ENCODE peak calls at places on chromosomes 2 and 18, in six cellular contexts. One of them, this sample, is unnamed. For H3K4me1, the result is how much of the 10 kb centered on the place peaks cover.

GRCh38 chr2:673615-674318 is 3.4 kb downstream of the TMEM18 start:
- DNase-seq in tibial nerve: no peak
- DNase-seq in CD8-positive, alpha-beta memory T cell: no peak
- DNase-seq in body of pancreas: no peak
- DNase-seq in thoracic aorta: no peak
- DNase-seq in lower lobe of right lung: no peak
- DNase-seq in this sample: no peak

GRCh38 chr2:60359569-60359968 is 193.9 kb downstream of the BCL11A start:
- DNase-seq in tibial nerve: no peak
- DNase-seq in CD8-positive, alpha-beta memory T cell: no peak
- DNase-seq in body of pancreas: no peak
- DNase-seq in thoracic aorta: no peak
- DNase-seq in lower lobe of right lung: no peak
- DNase-seq in this sample: no peak

GRCh38 chr2:162925595-162925994 is 87.0 kb upstream of the KCNH7 start:
- DNase-seq in tibial nerve: no peak
- DNase-seq in CD8-positive, alpha-beta memory T cell: no peak
- DNase-seq in body of pancreas: no peak
- DNase-seq in thoracic aorta: no peak
- DNase-seq in lower lobe of right lung: no peak
- DNase-seq in this sample: no peak

GRCh38 chr2:175557810-175558377 is 376.4 kb upstream of the ATP5MC3 start:
- DNase-seq in tibial nerve: no peak
- DNase-seq in CD8-positive, alpha-beta memory T cell: no peak
- DNase-seq in body of pancreas: no peak
- DNase-seq in thoracic aorta: no peak
- DNase-seq in lower lobe of right lung: no peak
- DNase-seq in this sample: no peak

GRCh38 chr2:1143129-1143528 is 192.5 kb downstream of the SNTG2 start:
- DNase-seq in tibial nerve: no peak
- DNase-seq in CD8-positive, alpha-beta memory T cell: no peak
- DNase-seq in body of pancreas: no peak
- DNase-seq in thoracic aorta: no peak
- DNase-seq in lower lobe of right lung: no peak
- DNase-seq in this sample: no peak

GRCh38 chr2:44769349-44770005 is 172.0 kb upstream of the SIX3 start:
- DNase-seq in tibial nerve: no peak
- DNase-seq in CD8-positive, alpha-beta memory T cell: no peak
- DNase-seq in body of pancreas: no peak
- DNase-seq in thoracic aorta: no peak
- DNase-seq in lower lobe of right lung: no peak
- DNase-seq in this sample: no peak

GRCh38 chr2:148108377-148108776 is 87.5 kb downstream of the MBD5 start:
- DNase-seq in tibial nerve: no peak
- DNase-seq in CD8-positive, alpha-beta memory T cell: no peak
- DNase-seq in body of pancreas: no peak
- DNase-seq in thoracic aorta: no peak
- DNase-seq in lower lobe of right lung: no peak
- DNase-seq in this sample: no peak

GRCh38 chr2:235378944-235379343 is 114.9 kb upstream of the AGAP1 start:
- DNase-seq in tibial nerve: no peak
- DNase-seq in CD8-positive, alpha-beta memory T cell: no peak
- DNase-seq in body of pancreas: no peak
- DNase-seq in thoracic aorta: no peak
- DNase-seq in lower lobe of right lung: no peak
- DNase-seq in this sample: no peak

GRCh38 chr18:67778016-67778415 is 261.5 kb upstream of the DSEL start:
- DNase-seq in tibial nerve: no peak
- DNase-seq in CD8-positive, alpha-beta memory T cell: no peak
- DNase-seq in body of pancreas: no peak
- DNase-seq in thoracic aorta: no peak
- DNase-seq in lower lobe of right lung: no peak
- DNase-seq in this sample: no peak

GRCh38 chr18:62399781-62400308 is 74.7 kb downstream of the TNFRSF11A start:
- DNase-seq in tibial nerve: no peak
- DNase-seq in CD8-positive, alpha-beta memory T cell: no peak
- DNase-seq in body of pancreas: no peak
- DNase-seq in thoracic aorta: no peak
- DNase-seq in lower lobe of right lung: no peak
- DNase-seq in this sample: no peak

GRCh38 chr2:230356084-230356483 is 29.1 kb downstream of the SP140L start:
- DNase-seq in tibial nerve: no peak
- DNase-seq in CD8-positive, alpha-beta memory T cell: no peak
- DNase-seq in body of pancreas: no peak
- DNase-seq in thoracic aorta: no peak
- DNase-seq in lower lobe of right lung: no peak
- DNase-seq in this sample: no peak

GRCh38 chr18:77063256-77063655 is 69.3 kb downstream of the MBP start:
- DNase-seq in tibial nerve: no peak
- DNase-seq in CD8-positive, alpha-beta memory T cell: peak
- DNase-seq in body of pancreas: no peak
- DNase-seq in thoracic aorta: no peak
- DNase-seq in lower lobe of right lung: peak
- DNase-seq in this sample: no peak

GRCh38 chr2:69811591-69811990 is 17.9 kb upstream of the GMCL1 start:
- DNase-seq in tibial nerve: peak
- DNase-seq in CD8-positive, alpha-beta memory T cell: no peak
- DNase-seq in body of pancreas: no peak
- DNase-seq in thoracic aorta: no peak
- DNase-seq in lower lobe of right lung: no peak
- DNase-seq in this sample: no peak

GRCh38 chr2:239465017-239466001 is 64.5 kb upstream of the HDAC4 start:
- DNase-seq in tibial nerve: peak
- DNase-seq in CD8-positive, alpha-beta memory T cell: no peak
- DNase-seq in body of pancreas: peak
- DNase-seq in thoracic aorta: peak
- DNase-seq in lower lobe of right lung: peak
- DNase-seq in this sample: no peak

GRCh38 chr18:13392029-13392750 is 173.6 kb downstream of the LDLRAD4 start:
- DNase-seq in tibial nerve: no peak
- DNase-seq in CD8-positive, alpha-beta memory T cell: no peak
- DNase-seq in body of pancreas: no peak
- DNase-seq in thoracic aorta: no peak
- DNase-seq in lower lobe of right lung: no peak
- DNase-seq in this sample: no peak

GRCh38 chr2:229715895-229716507 is 1.6 kb upstream of the DNER start:
- DNase-seq in tibial nerve: no peak
- DNase-seq in CD8-positive, alpha-beta memory T cell: no peak
- DNase-seq in body of pancreas: peak
- DNase-seq in thoracic aorta: no peak
- DNase-seq in lower lobe of right lung: no peak
- DNase-seq in this sample: peak

GRCh38 chr2:3142210-3142609 is 235.4 kb downstream of the EIPR1 start:
- DNase-seq in tibial nerve: no peak
- DNase-seq in CD8-positive, alpha-beta memory T cell: no peak
- DNase-seq in body of pancreas: no peak
- DNase-seq in thoracic aorta: no peak
- DNase-seq in lower lobe of right lung: no peak
- DNase-seq in this sample: no peak

GRCh38 chr2:191862371-191862770 is 15.5 kb upstream of the CAVIN2 start:
- DNase-seq in tibial nerve: no peak
- DNase-seq in CD8-positive, alpha-beta memory T cell: no peak
- DNase-seq in body of pancreas: no peak
- DNase-seq in thoracic aorta: no peak
- DNase-seq in lower lobe of right lung: no peak
- DNase-seq in this sample: no peak
- H3K4me1 ChIP-seq in tibial nerve: under half
- H3K4me1 ChIP-seq in CD8-positive, alpha-beta memory T cell: under half
- H3K4me1 ChIP-seq in body of pancreas: under half
- H3K4me1 ChIP-seq in thoracic aorta: under half
- H3K4me1 ChIP-seq in lower lobe of right lung: under half
- H3K4me1 ChIP-seq in this sample: under half

GRCh38 chr2:241302083-241302482 is 13.4 kb downstream of the HDLBP start:
- DNase-seq in tibial nerve: no peak
- DNase-seq in CD8-positive, alpha-beta memory T cell: no peak
- DNase-seq in body of pancreas: no peak
- DNase-seq in thoracic aorta: no peak
- DNase-seq in lower lobe of right lung: no peak
- DNase-seq in this sample: no peak
- H3K4me1 ChIP-seq in tibial nerve: under half
- H3K4me1 ChIP-seq in CD8-positive, alpha-beta memory T cell: under half
- H3K4me1 ChIP-seq in body of pancreas: under half
- H3K4me1 ChIP-seq in thoracic aorta: under half
- H3K4me1 ChIP-seq in lower lobe of right lung: under half
- H3K4me1 ChIP-seq in this sample: under half

GRCh38 chr18:2968559-2968958 is 44.4 kb downstream of the LPIN2 start:
- DNase-seq in tibial nerve: no peak
- DNase-seq in CD8-positive, alpha-beta memory T cell: no peak
- DNase-seq in body of pancreas: no peak
- DNase-seq in thoracic aorta: no peak
- DNase-seq in lower lobe of right lung: peak
- DNase-seq in this sample: no peak

GRCh38 chr18:2967357-2967756 is 45.6 kb downstream of the LPIN2 start:
- DNase-seq in tibial nerve: no peak
- DNase-seq in CD8-positive, alpha-beta memory T cell: no peak
- DNase-seq in body of pancreas: no peak
- DNase-seq in thoracic aorta: no peak
- DNase-seq in lower lobe of right lung: no peak
- DNase-seq in this sample: no peak

GRCh38 chr18:2965797-2966196 is 47.1 kb downstream of the LPIN2 start:
- DNase-seq in tibial nerve: no peak
- DNase-seq in CD8-positive, alpha-beta memory T cell: no peak
- DNase-seq in body of pancreas: no peak
- DNase-seq in thoracic aorta: no peak
- DNase-seq in lower lobe of right lung: no peak
- DNase-seq in this sample: no peak

GRCh38 chr18:2969695-2970094 is 43.2 kb downstream of the LPIN2 start:
- DNase-seq in tibial nerve: no peak
- DNase-seq in CD8-positive, alpha-beta memory T cell: no peak
- DNase-seq in body of pancreas: no peak
- DNase-seq in thoracic aorta: no peak
- DNase-seq in lower lobe of right lung: no peak
- DNase-seq in this sample: no peak

GRCh38 chr18:2967820-2968219 is 45.1 kb downstream of the LPIN2 start:
- DNase-seq in tibial nerve: no peak
- DNase-seq in CD8-positive, alpha-beta memory T cell: no peak
- DNase-seq in body of pancreas: no peak
- DNase-seq in thoracic aorta: no peak
- DNase-seq in lower lobe of right lung: no peak
- DNase-seq in this sample: no peak
- H3K4me1 ChIP-seq in tibial nerve: under half
- H3K4me1 ChIP-seq in CD8-positive, alpha-beta memory T cell: half or more
- H3K4me1 ChIP-seq in body of pancreas: under half
- H3K4me1 ChIP-seq in thoracic aorta: under half
- H3K4me1 ChIP-seq in lower lobe of right lung: half or more
- H3K4me1 ChIP-seq in this sample: under half

DNA sequence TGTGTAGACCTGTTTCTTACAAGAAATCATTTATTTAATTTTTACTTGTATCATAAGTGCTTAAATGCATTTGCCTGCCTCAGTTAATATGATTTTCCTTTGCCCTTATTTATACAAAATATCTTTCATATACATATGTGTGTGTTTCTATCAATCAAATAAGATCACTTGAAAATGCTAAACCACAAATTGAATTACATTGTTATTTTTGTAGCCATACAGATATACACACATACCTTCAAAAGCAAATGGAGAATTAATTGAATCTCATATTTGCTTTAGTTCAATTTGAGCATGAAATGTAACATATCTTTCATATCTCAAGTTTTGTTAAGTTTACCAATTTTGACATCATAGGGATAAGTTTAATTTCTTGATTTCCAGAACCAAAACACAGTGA is 755.8 kb upstream of the PIK3C3 start:
- DNase-seq in tibial nerve: no peak
- DNase-seq in CD8-positive, alpha-beta memory T cell: no peak
- DNase-seq in body of pancreas: no peak
- DNase-seq in thoracic aorta: no peak
- DNase-seq in lower lobe of right lung: no peak
- DNase-seq in this sample: no peak
- H3K4me1 ChIP-seq in tibial nerve: under half
- H3K4me1 ChIP-seq in CD8-positive, alpha-beta memory T cell: under half
- H3K4me1 ChIP-seq in body of pancreas: under half
- H3K4me1 ChIP-seq in thoracic aorta: under half
- H3K4me1 ChIP-seq in lower lobe of right lung: under half
- H3K4me1 ChIP-seq in this sample: under half

GRCh38 chr2:30500699-30501098 is 53.7 kb downstream of the LCLAT1 start:
- DNase-seq in tibial nerve: no peak
- DNase-seq in CD8-positive, alpha-beta memory T cell: no peak
- DNase-seq in body of pancreas: no peak
- DNase-seq in thoracic aorta: no peak
- DNase-seq in lower lobe of right lung: no peak
- DNase-seq in this sample: no peak
- H3K4me1 ChIP-seq in tibial nerve: under half
- H3K4me1 ChIP-seq in CD8-positive, alpha-beta memory T cell: under half
- H3K4me1 ChIP-seq in body of pancreas: under half
- H3K4me1 ChIP-seq in thoracic aorta: under half
- H3K4me1 ChIP-seq in lower lobe of right lung: under half
- H3K4me1 ChIP-seq in this sample: under half

GRCh38 chr2:171807831-171808393 is 86.1 kb downstream of the SLC25A12 start:
- DNase-seq in tibial nerve: peak
- DNase-seq in CD8-positive, alpha-beta memory T cell: no peak
- DNase-seq in body of pancreas: no peak
- DNase-seq in thoracic aorta: no peak
- DNase-seq in lower lobe of right lung: no peak
- DNase-seq in this sample: no peak

GRCh38 chr2:171813729-171814128 is 80.3 kb downstream of the SLC25A12 start:
- DNase-seq in tibial nerve: no peak
- DNase-seq in CD8-positive, alpha-beta memory T cell: no peak
- DNase-seq in body of pancreas: no peak
- DNase-seq in thoracic aorta: no peak
- DNase-seq in lower lobe of right lung: no peak
- DNase-seq in this sample: no peak

GRCh38 chr2:171811229-171811628 is 82.8 kb downstream of the SLC25A12 start:
- DNase-seq in tibial nerve: no peak
- DNase-seq in CD8-positive, alpha-beta memory T cell: no peak
- DNase-seq in body of pancreas: no peak
- DNase-seq in thoracic aorta: no peak
- DNase-seq in lower lobe of right lung: no peak
- DNase-seq in this sample: no peak

GRCh38 chr2:171813126-171813525 is 80.9 kb downstream of the SLC25A12 start:
- DNase-seq in tibial nerve: no peak
- DNase-seq in CD8-positive, alpha-beta memory T cell: no peak
- DNase-seq in body of pancreas: no peak
- DNase-seq in thoracic aorta: no peak
- DNase-seq in lower lobe of right lung: no peak
- DNase-seq in this sample: no peak

GRCh38 chr2:171810409-171810993 is 83.5 kb downstream of the SLC25A12 start:
- DNase-seq in tibial nerve: no peak
- DNase-seq in CD8-positive, alpha-beta memory T cell: no peak
- DNase-seq in body of pancreas: no peak
- DNase-seq in thoracic aorta: no peak
- DNase-seq in lower lobe of right lung: no peak
- DNase-seq in this sample: no peak
- H3K4me1 ChIP-seq in tibial nerve: under half
- H3K4me1 ChIP-seq in CD8-positive, alpha-beta memory T cell: under half
- H3K4me1 ChIP-seq in body of pancreas: under half
- H3K4me1 ChIP-seq in thoracic aorta: under half
- H3K4me1 ChIP-seq in lower lobe of right lung: under half
- H3K4me1 ChIP-seq in this sample: under half

DNA sequence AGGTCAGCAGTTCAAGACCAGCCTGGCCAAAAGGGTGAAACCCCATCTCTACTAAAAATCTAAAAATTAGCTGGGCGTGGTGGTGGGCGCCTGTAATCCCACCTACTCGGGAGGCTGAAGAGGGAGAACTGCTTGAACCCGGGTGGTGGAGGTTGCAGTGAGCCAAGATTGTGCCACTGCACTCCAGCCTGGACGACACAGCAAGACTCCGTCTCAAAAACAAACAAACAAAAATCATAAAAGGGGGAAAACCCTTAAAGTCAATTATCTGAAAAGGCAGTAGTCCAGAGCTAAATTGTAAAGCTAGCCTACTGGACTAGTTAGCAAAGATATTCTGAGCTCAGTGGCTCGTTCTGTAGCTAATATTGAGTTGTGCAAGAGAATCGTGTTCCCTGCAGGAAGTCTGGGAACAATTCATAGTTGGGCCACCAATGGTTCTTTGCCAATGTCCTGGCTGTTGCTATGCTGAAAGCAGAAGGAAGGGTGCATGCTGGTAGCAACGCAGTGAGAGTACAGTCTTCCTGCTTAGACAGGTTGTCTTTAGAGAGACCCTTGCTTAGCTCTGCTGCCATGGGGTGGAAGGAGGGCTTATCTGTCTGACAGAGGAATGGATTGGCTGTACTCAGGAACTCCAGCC is 4.3 kb downstream of the TGOLN2 start:
- DNase-seq in tibial nerve: no peak
- DNase-seq in CD8-positive, alpha-beta memory T cell: no peak
- DNase-seq in body of pancreas: no peak
- DNase-seq in thoracic aorta: no peak
- DNase-seq in lower lobe of right lung: no peak
- DNase-seq in this sample: no peak
- H3K4me1 ChIP-seq in tibial nerve: under half
- H3K4me1 ChIP-seq in CD8-positive, alpha-beta memory T cell: half or more
- H3K4me1 ChIP-seq in body of pancreas: half or more
- H3K4me1 ChIP-seq in thoracic aorta: under half
- H3K4me1 ChIP-seq in lower lobe of right lung: half or more
- H3K4me1 ChIP-seq in this sample: under half

This sample was measured in BE2C.